ENCODE peak calls at places on chromosomes 13 and 19, in eight cellular contexts. O is HepG2, H is A549, X is ovary, P is suprapubic skin, E is sigmoid colon, G is tibial nerve, S is transverse colon. M is an unnamed sample.

GRCh38 chr19:38389101-38389925 is 816 bp downstream of the SPRED3 start:
- DNase-seq in P (no peak), X (no peak), H (peak), G (no peak), O (no peak), S (no peak), E (no peak), M (no peak)

GRCh38 chr13:20043207-20043925 is 84.8 kb downstream of the ZMYM2 start:
- DNase-seq in E (no peak), G (no peak), O (no peak), H (no peak), P (no peak), S (no peak), X (no peak), M (no peak)

GRCh38 chr13:19864018-19864338 is 529 bp upstream of the ZMYM5 start:
- DNase-seq in E (peak), O (no peak), S (peak), G (no peak), X (peak), P (peak), H (no peak), M (peak)

GRCh38 chr19:19033426-19034203 is at the start of the genes ARMC6 and SUGP2:
- DNase-seq in H (peak), E (peak), P (peak), G (peak), X (peak), O (peak), S (peak), M (peak)

GRCh38 chr19:58262922-58263296 is 15.8 kb upstream of the ZNF8 start:
- DNase-seq in S (no peak), G (no peak), E (no peak), X (no peak), H (no peak), P (no peak), O (no peak), M (no peak)

GRCh38 chr13:102402292-102402691 is 444 bp upstream of the FGF14 start:
- DNase-seq in E (peak), X (no peak), S (peak), O (no peak), G (no peak), H (no peak), P (peak), M (no peak)

GRCh38 chr13:26255717-26256277 is 1.9 kb downstream of the CDK8 start:
- DNase-seq in X (no peak), O (peak), S (no peak), H (no peak), E (no peak), G (no peak), P (no peak), M (no peak)

GRCh38 chr19:49565261-49565660 is 15.1 kb downstream of the NOSIP start:
- DNase-seq in O (no peak), S (peak), H (no peak), G (peak), E (peak), X (no peak), P (no peak), M (peak)

GRCh38 chr13:23792680-23793079 is 96.5 kb downstream of the MIPEP start:
- DNase-seq in E (no peak), H (no peak), G (no peak), O (no peak), S (no peak), P (no peak), X (no peak), M (no peak)

GRCh38 chr13:51771418-51772104 is 32.4 kb downstream of the DHRS12 start:
- DNase-seq in E (no peak), S (no peak), O (no peak), G (no peak), H (no peak), P (no peak), X (no peak), M (no peak)

GRCh38 chr19:52786078-52786463 is 520 bp downstream of the ZNF600 start:
- DNase-seq in P (peak), X (peak), H (no peak), E (no peak), O (no peak), G (no peak), S (peak), M (no peak)

GRCh38 chr19:49799798-49800376 is 13.2 kb downstream of the FUZ start:
- DNase-seq in S (no peak), X (no peak), P (no peak), G (no peak), E (no peak), O (no peak), H (no peak), M (no peak)

DNA sequence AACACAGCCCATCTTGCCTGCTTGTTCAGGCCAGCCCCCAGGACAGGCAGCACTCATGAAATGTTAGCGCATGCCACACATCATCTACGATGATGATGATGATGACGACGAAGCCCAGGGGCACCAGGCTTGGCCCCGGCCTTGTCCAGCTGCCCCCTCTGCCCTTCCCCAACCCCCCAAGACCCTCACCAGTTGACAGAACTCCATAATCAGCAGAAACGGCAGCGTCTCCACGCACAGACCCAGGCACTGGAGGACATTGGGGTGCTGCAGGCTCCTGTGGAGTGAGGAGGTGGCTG is 9.0 kb downstream of the LMTK3 start:
- DNase-seq in X (no peak), H (no peak), G (no peak), O (no peak), E (no peak), P (no peak), S (no peak), M (no peak)
- H3K27ac ChIP-seq in X (no peak), H (peak), G (no peak), O (no peak), E (no peak), P (no peak), S (no peak), M (peak)

GRCh38 chr19:55504981-55505380 is 16.7 kb downstream of the SSC5D start:
- DNase-seq in O (no peak), X (no peak), E (no peak), H (no peak), S (no peak), G (no peak), P (no peak), M (no peak)

GRCh38 chr19:55504252-55504603 is 16.0 kb downstream of the SSC5D start:
- DNase-seq in G (no peak), O (no peak), E (no peak), S (no peak), H (no peak), X (no peak), P (no peak), M (no peak)

GRCh38 chr19:55502197-55502952 is 14.1 kb downstream of the SSC5D start:
- DNase-seq in E (no peak), S (no peak), X (no peak), G (no peak), P (no peak), O (no peak), H (no peak), M (no peak)

GRCh38 chr19:55500368-55500952 is 12.2 kb downstream of the SSC5D start:
- DNase-seq in E (no peak), P (no peak), S (no peak), O (no peak), X (no peak), G (no peak), H (no peak), M (no peak)

GRCh38 chr19:55503447-55504251 is 15.4 kb downstream of the SSC5D start:
- DNase-seq in O (peak), E (peak), P (peak), H (peak), X (peak), G (peak), S (peak), M (peak)
- TF ChIP-seq POLR2A in O (no peak), E (no peak), P (no peak), H (no peak), X (peak), G (no peak), S (no peak), M (no peak)

GRCh38 chr13:98925949-98926348 is 51.9 kb downstream of the DOCK9 start:
- DNase-seq in G (no peak), E (no peak), H (no peak), X (no peak), O (no peak), S (no peak), P (no peak), M (no peak)
- TF ChIP-seq EP300 in G (no peak), E (no peak), H (no peak), X (no peak), O (no peak), S (no peak), P (no peak), M (no peak)

GRCh38 chr19:44447864-44448674 is at the start of gene ZNF229:
- DNase-seq in G (peak), H (peak), S (peak), P (peak), E (peak), X (peak), O (peak), M (peak)
- H3K27ac ChIP-seq in G (no peak), H (peak), S (no peak), P (no peak), E (peak), X (no peak), O (no peak), M (peak)

GRCh38 chr19:4457654-4458406 is at the start of gene UBXN6:
- DNase-seq in S (peak), G (peak), X (peak), P (peak), O (peak), E (peak), H (peak), M (peak)
- TF ChIP-seq POLR2A in S (peak), G (no peak), X (no peak), P (no peak), O (no peak), E (no peak), H (no peak), M (no peak)

DNA sequence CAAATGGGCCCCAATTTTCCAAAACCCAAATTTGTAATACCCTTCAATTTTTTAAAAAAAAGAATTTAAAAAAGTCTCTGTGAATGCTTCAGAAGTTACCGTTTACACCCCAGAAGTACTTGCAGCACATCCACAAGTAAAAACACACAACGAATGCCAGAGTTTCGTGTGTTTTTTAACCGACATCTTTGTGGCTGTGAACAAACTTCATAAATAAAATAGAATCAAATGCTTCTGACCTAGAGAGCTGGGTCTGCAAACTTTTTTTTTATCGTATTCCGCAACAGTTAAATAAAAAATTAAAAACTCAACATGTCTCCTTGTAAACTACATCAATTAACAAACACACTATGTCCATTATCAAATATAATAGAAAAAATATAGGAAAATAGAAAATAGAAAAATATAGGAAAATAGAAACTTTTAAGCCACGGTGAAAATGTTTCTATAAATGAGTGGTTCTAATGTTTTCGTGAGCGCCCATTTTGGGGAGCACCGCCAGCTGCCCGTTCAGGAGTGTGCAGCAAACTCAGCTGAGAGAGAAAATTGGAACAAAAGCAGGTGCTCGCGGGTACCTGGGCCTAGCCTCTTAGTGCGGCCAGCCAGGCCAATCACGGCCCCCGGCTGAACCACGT is 384 bp upstream of the PDX1 start:
- DNase-seq in H (no peak), O (peak), P (no peak), S (no peak), E (no peak), G (no peak), X (no peak), M (no peak)
- TF ChIP-seq EP300 in H (no peak), O (no peak), P (no peak), S (no peak), E (no peak), G (no peak), X (no peak), M (no peak)

DNA sequence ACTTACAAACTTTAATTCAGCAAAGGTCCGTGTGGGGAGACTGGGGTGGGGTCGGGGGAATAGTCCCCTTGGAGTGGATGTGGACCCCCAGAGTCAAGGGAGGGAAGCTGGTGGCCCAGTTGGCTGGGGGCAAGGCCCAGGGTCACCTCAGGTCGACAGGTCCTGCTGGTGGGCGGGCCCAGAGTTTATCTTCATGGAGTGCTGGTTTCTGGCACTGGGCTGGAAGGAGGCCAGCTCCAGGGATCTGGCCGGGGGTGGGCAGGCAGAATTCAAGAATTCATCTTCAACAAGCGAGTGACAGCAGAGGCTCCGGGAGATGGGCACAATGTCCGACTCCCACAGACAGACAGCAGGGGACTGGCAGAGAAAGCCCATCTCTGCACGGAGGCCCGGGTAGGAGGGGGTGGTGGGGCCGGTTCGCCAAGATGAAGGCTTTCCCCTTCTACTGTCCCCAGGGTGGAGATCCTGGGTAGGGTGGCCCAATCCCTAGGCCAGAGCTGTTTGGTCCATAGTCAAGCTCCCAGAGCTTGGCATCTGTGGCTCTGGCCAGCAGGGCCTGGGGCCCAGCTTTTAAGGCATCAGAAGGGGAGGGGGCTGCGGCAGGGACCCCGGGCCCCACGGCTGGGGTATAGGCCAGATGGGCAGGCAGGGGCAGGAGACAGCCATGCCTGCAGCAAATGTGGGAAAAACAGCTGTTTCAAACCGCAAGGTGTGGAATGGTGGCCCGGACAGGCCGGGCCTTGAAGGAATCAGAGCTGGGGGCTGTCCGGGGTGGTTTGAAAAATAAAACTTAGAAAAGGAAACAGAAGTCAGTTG is 622 bp upstream of the FDX2 start:
- DNase-seq in S (no peak), O (no peak), G (no peak), X (no peak), P (no peak), E (no peak), H (no peak), M (no peak)
- H3K27ac ChIP-seq in S (peak), O (no peak), G (peak), X (no peak), P (no peak), E (peak), H (peak), M (no peak)

GRCh38 chr19:11230621-11231386 is 8.6 kb upstream of the ANGPTL8 start:
- DNase-seq in P (no peak), H (no peak), G (no peak), S (no peak), O (peak), X (no peak), E (no peak), M (no peak)
- TF ChIP-seq POLR2A in P (no peak), H (no peak), G (no peak), S (no peak), O (no peak), X (no peak), E (no peak), M (no peak)

DNA sequence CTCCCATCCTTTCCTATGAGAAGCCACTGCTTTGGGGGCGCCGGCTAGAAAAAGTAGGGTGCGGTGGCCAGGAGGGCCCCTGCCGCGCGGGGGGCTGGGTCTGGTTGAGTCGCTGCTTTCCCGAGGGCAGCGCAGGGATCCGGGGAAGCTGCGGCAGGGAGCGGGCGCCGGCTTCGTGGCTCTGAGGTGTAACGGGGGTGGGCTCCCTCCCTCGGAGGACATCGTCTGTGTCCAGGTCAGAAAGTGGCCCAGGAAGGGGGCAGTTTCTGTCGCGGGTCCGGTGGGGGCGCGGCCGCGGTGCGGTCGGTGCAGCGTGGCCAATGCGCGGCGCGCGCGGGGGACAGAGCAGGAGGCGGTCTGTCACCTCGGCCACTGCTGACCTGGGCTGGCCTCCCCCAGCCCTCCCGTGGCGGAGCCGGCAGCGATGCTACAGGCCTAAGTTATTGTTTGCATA is 15.6 kb upstream of the NPAS1 start:
- DNase-seq in S (no peak), E (no peak), O (no peak), H (no peak), G (no peak), P (no peak), X (no peak), M (no peak)
- TF ChIP-seq EP300 in S (no peak), E (no peak), O (no peak), H (no peak), G (no peak), P (no peak), X (no peak), M (no peak)

DNA sequence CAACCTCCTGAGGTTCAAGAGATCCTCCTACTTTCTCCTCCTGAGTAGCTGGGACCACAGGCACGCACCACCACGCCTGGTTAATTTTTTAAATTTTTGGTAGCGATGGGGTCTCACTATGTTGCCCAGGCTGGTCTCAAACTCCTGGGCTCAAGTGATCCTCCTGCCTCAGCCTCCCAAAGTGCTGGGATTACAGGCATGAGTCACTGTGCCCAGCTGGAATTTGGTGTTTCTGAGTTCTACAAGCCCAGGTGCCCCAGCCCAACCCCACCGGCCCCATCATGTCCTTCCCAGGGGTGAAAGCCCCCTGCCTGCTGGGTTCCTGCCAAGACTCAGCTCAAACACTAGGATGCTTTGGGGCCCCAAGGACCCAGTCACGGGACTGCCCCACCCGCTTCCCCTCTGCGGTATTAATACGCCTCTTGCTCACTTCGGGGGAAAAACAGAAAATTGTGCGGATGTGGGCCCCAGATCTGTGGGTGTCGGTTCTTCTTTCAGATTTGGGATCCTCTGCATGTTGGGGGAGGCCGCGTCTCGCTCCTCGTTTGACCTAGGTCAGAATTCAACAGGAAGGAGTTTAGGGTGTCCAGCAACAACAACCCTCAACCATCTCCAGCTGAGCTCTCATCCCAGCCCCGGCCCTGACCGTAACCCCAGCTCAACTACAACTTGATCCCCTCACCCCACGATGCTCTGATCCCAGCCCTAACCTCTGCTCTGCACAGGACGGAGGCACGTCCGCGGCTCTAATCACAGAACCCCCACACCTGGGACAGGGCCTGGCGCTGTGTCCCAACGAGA is 3.7 kb upstream of the FCER2 start:
- DNase-seq in H (no peak), S (peak), X (no peak), P (no peak), E (peak), O (no peak), G (peak), M (peak)
- H3K27ac ChIP-seq in H (no peak), S (peak), X (no peak), P (peak), E (no peak), O (no peak), G (peak), M (peak)

M was measured in stomach.